ENCODE peak calls at places on chromosomes 2 and 18, in four cellular contexts. D is cardiac muscle cell, U is iPS DF 6.9, G is NCI-H1417. X is an unnamed sample.

GRCh38 chr2:206443735-206444527 is 599 bp downstream of the ADAM23 start:
- DNase-seq in D (peak), U (no peak), G (peak), X (peak)

GRCh38 chr2:74524005-74524404 is 2.0 kb downstream of the DQX1 start:
- DNase-seq in D (no peak), U (no peak), G (no peak), X (no peak)

GRCh38 chr18:58762781-58763171 is 91.5 kb downstream of the MALT1 start:
- DNase-seq in D (no peak), U (no peak), G (no peak), X (no peak)

GRCh38 chr2:70248810-70249438 is 496 bp upstream of the TIA1 start:
- DNase-seq in D (peak), U (no peak), G (peak), X (peak)

GRCh38 chr2:180124273-180124881 is 117.3 kb upstream of the CWC22 start:
- DNase-seq in D (peak), U (no peak), G (peak), X (no peak)

GRCh38 chr18:58495202-58495601 is 133.7 kb downstream of the ALPK2 start:
- DNase-seq in D (no peak), U (no peak), G (no peak), X (no peak)

GRCh38 chr2:160499865-160500264 is 6.3 kb upstream of the RBMS1 start:
- DNase-seq in D (no peak), U (no peak), G (no peak), X (no peak)

GRCh38 chr2:120867290-120868231 is 131.9 kb downstream of the GLI2 start:
- DNase-seq in D (peak), U (no peak), G (no peak), X (peak)

GRCh38 chr2:190802133-190802532 is 78.5 kb upstream of the GLS start:
- DNase-seq in D (no peak), U (peak), G (peak), X (no peak)

GRCh38 chr2:7324706-7325105 is 407.5 kb downstream of the RNF144A start:
- DNase-seq in D (no peak), U (no peak), G (no peak), X (no peak)

GRCh38 chr2:94874277-94874997 is 3.2 kb downstream of the TEKT4 start:
- DNase-seq in D (peak), U (no peak), G (peak), X (peak)

GRCh38 chr2:205456682-205457081 is 225.6 kb upstream of the NRP2 start:
- DNase-seq in D (no peak), U (no peak), G (no peak), X (no peak)

GRCh38 chr2:9354318-9354717 is 69.0 kb downstream of the ITGB1BP1 start:
- DNase-seq in D (no peak), U (no peak), G (no peak), X (no peak)

GRCh38 chr2:148817210-148817708 is 57.8 kb upstream of the KIF5C start:
- DNase-seq in D (peak), U (no peak), G (peak), X (peak)

GRCh38 chr18:31492671-31493070 is 5.3 kb upstream of the DSG2 start:
- DNase-seq in D (no peak), U (no peak), G (no peak), X (no peak)

GRCh38 chr2:137367361-137367760 is 596.9 kb upstream of the HNMT start:
- DNase-seq in D (no peak), U (no peak), G (no peak), X (no peak)

GRCh38 chr2:239939736-239940483 is 85.2 kb downstream of the NDUFA10 start:
- DNase-seq in D (no peak), U (no peak), G (no peak), X (peak)

GRCh38 chr18:34694611-34695165 is 15.4 kb upstream of the DTNA start:
- DNase-seq in D (no peak), U (no peak), G (peak), X (no peak)

GRCh38 chr2:119126650-119127049 is 31.9 kb downstream of the C1QL2 start:
- DNase-seq in D (peak), U (peak), G (no peak), X (no peak)

GRCh38 chr18:9494778-9495302 is 19.5 kb downstream of the RALBP1 start:
- DNase-seq in D (no peak), U (no peak), G (no peak), X (no peak)

GRCh38 chr2:23092831-23093230 is 292.1 kb upstream of the KLHL29 start:
- DNase-seq in D (peak), U (no peak), G (no peak), X (no peak)

GRCh38 chr2:144642106-144642505 is 122.2 kb upstream of the ZEB2 start:
- DNase-seq in D (no peak), U (no peak), G (no peak), X (no peak)

GRCh38 chr2:172464340-172465129 is 37.1 kb downstream of the ITGA6 start:
- DNase-seq in D (no peak), U (no peak), G (peak), X (no peak)

GRCh38 chr2:106334802-106335201 is 133.4 kb downstream of the RGPD3 start:
- DNase-seq in D (no peak), U (no peak), G (no peak), X (no peak)

GRCh38 chr2:216918088-216918680 is 58.3 kb upstream of the TNP1 start:
- DNase-seq in D (no peak), U (no peak), G (no peak), X (no peak)

GRCh38 chr2:154697422-154698237 is 865 bp upstream of the KCNJ3 start:
- DNase-seq in D (peak), U (no peak), G (peak), X (peak)

GRCh38 chr18:79578396-79579260 is 101.0 kb upstream of the CTDP1 start:
- DNase-seq in D (no peak), U (no peak), G (no peak), X (no peak)

GRCh38 chr2:234861841-234862735 is 89.7 kb upstream of the SH3BP4 start:
- DNase-seq in D (peak), U (no peak), G (no peak), X (peak)

GRCh38 chr18:30748541-30748940 is 294.0 kb downstream of the DSC3 start:
- DNase-seq in D (no peak), U (no peak), G (no peak), X (no peak)

GRCh38 chr2:54084600-54084999 is 30.8 kb upstream of the ACYP2 start:
- DNase-seq in D (peak), U (no peak), G (peak), X (peak)

GRCh38 chr2:141968377-141968920 is 162.4 kb downstream of the LRP1B start:
- DNase-seq in D (no peak), U (no peak), G (no peak), X (no peak)

GRCh38 chr2:171434671-171434980 is 600 bp downstream of the DCAF17 start:
- DNase-seq in D (no peak), U (no peak), G (no peak), X (no peak)

GRCh38 chr2:74328074-74328473 is 15.1 kb downstream of the SLC4A5 start:
- DNase-seq in D (peak), U (no peak), G (no peak), X (no peak)

GRCh38 chr2:118049140-118050128 is 35.6 kb upstream of the CCDC93 start:
- DNase-seq in D (no peak), U (no peak), G (peak), X (no peak)

X was measured in posterior cingulate gyrus.